ENCODE peak calls at places on chromosome X, in eight cellular contexts. X is endothelial cell, K is upper lobe of left lung, H is activated T-cell treated with anti-CD3 and anti-CD28 coated beads for 24 hours, M is left lung, Y is Right ventricle myocardium inferior, Z is NAMALWA, B is LoVo. W is an unnamed sample.

GRCh38 chrX:6129195-6129594 is 99.5 kb downstream of the NLGN4X start:
- DNase-seq in X (no peak), K (no peak), H (no peak), M (no peak), Y (no peak), Z (no peak), B (no peak), W (no peak)

GRCh38 chrX:150363561-150364346 is 637 bp downstream of the MAMLD1 start:
- DNase-seq in X (peak; percentile 36), K (no peak), H (no peak), M (no peak), Y (no peak), Z (no peak), B (peak; percentile 5), W (no peak)

GRCh38 chrX:154436597-154437397 is at the start of gene GDI1:
- DNase-seq in X (peak; percentile 46), K (peak; percentile 45), H (peak; percentile 34), M (no peak), Y (peak; percentile 87), Z (peak; percentile 42), B (peak; percentile 42), W (no peak)

GRCh38 chrX:120517936-120518335 is 42.8 kb downstream of the CUL4B start:
- DNase-seq in X (no peak), K (no peak), H (no peak), M (no peak), Y (no peak), Z (no peak), B (no peak), W (peak; percentile 10)

GRCh38 chrX:69277961-69278795 is 112.9 kb upstream of the PJA1 start:
- DNase-seq in X (no peak), K (no peak), H (no peak), M (no peak), Y (no peak), Z (no peak), B (no peak), W (no peak)

GRCh38 chrX:49292400-49293362 is 10.8 kb upstream of the GAGE10 start:
- DNase-seq in X (no peak), K (no peak), H (no peak), M (no peak), Y (no peak), Z (no peak), B (no peak), W (no peak)

GRCh38 chrX:2662586-2662985 is 28.5 kb upstream of the CD99 start:
- DNase-seq in X (no peak), K (no peak), H (no peak), M (no peak), Y (no peak), Z (no peak), B (no peak), W (no peak)

GRCh38 chrX:397575-397974 is 10.9 kb upstream of the PPP2R3B start:
- DNase-seq in X (no peak), K (no peak), H (no peak), M (no peak), Y (no peak), Z (no peak), B (no peak), W (peak; percentile 29)

GRCh38 chrX:10325606-10326005 is 168.8 kb downstream of the CLCN4 start:
- DNase-seq in X (no peak), K (no peak), H (no peak), M (no peak), Y (no peak), Z (no peak), B (no peak), W (no peak)

GRCh38 chrX:15055146-15055930 is 182.1 kb downstream of the MOSPD2 start:
- DNase-seq in X (no peak), K (no peak), H (no peak), M (no peak), Y (no peak), Z (no peak), B (no peak), W (no peak)

GRCh38 chrX:136031626-136032025 is 46.4 kb downstream of the SLC9A6 start:
- DNase-seq in X (no peak), K (no peak), H (no peak), M (no peak), Y (no peak), Z (no peak), B (no peak), W (no peak)

GRCh38 chrX:34332336-34332735 is 200.2 kb upstream of the FAM47A start:
- DNase-seq in X (no peak), K (no peak), H (no peak), M (no peak), Y (no peak), Z (peak; percentile 4), B (no peak), W (no peak)

GRCh38 chrX:119655125-119655524 is 37.8 kb downstream of the SEPTIN6 start:
- DNase-seq in X (no peak), K (peak; percentile 34), H (peak; percentile 43), M (no peak), Y (no peak), Z (no peak), B (no peak), W (no peak)